ENCODE peak calls at places on chromosomes 5 and 9, in ten cellular contexts. E, F, H, I, L, U, X, S, C and G are unnamed samples.

GRCh38 chr9:22108581-22109370 is 99.7 kb upstream of the CDKN2B start:
- DNase-seq in E (no peak), F (no peak), H (no peak), I (no peak), L (no peak), U (no peak), X (no peak), S (no peak), C (no peak), G (no peak)

GRCh38 chr5:143213231-143213850 is 190.1 kb downstream of the NR3C1 start:
- DNase-seq in E (no peak), F (no peak), H (peak), I (no peak), L (no peak), U (no peak), X (no peak), S (no peak), C (no peak), G (no peak)

GRCh38 chr9:136484153-136485048 is 1.6 kb upstream of the SEC16A start:
- DNase-seq in E (no peak), F (peak), H (no peak), I (no peak), L (no peak), U (peak), X (peak), S (peak), C (no peak), G (no peak)

GRCh38 chr9:68446836-68447235 is 90.4 kb downstream of the PGM5 start:
- DNase-seq in E (peak), F (no peak), H (no peak), I (no peak), L (no peak), U (no peak), X (no peak), S (peak), C (no peak), G (no peak)

GRCh38 chr9:85425153-85425611 is 316.6 kb downstream of the AGTPBP1 start:
- DNase-seq in E (peak), F (no peak), H (peak), I (no peak), L (peak), U (peak), X (no peak), S (peak), C (peak), G (no peak)

GRCh38 chr5:54619732-54620582 is 102.4 kb downstream of the SNX18 start:
- DNase-seq in E (no peak), F (no peak), H (no peak), I (no peak), L (no peak), U (no peak), X (no peak), S (no peak), C (no peak), G (no peak)

GRCh38 chr5:98201006-98201620 is 572.4 kb upstream of the RGMB start:
- DNase-seq in E (no peak), F (no peak), H (no peak), I (no peak), L (no peak), U (no peak), X (no peak), S (no peak), C (no peak), G (no peak)

GRCh38 chr9:117247271-117247670 is 167.6 kb downstream of the ASTN2 start:
- DNase-seq in E (no peak), F (no peak), H (no peak), I (no peak), L (no peak), U (no peak), X (no peak), S (peak), C (peak), G (no peak)

GRCh38 chr5:179304466-179304865 is 40.8 kb downstream of the ADAMTS2 start:
- DNase-seq in E (no peak), F (no peak), H (no peak), I (no peak), L (no peak), U (no peak), X (no peak), S (no peak), C (no peak), G (no peak)

GRCh38 chr9:88046542-88046941 is 72.2 kb upstream of the CDK20 start:
- DNase-seq in E (no peak), F (no peak), H (no peak), I (no peak), L (no peak), U (no peak), X (no peak), S (no peak), C (no peak), G (no peak)

GRCh38 chr5:177432143-177432904 is 5.8 kb downstream of the GRK6 start:
- DNase-seq in E (no peak), F (peak), H (peak), I (no peak), L (no peak), U (no peak), X (no peak), S (no peak), C (no peak), G (no peak)

GRCh38 chr9:113523421-113524141 is 60.1 kb downstream of the RGS3 start:
- DNase-seq in E (peak), F (peak), H (peak), I (no peak), L (no peak), U (no peak), X (peak), S (no peak), C (no peak), G (no peak)

GRCh38 chr9:116112236-116112635 is 41.4 kb upstream of the PAPPA start:
- DNase-seq in E (no peak), F (no peak), H (no peak), I (no peak), L (no peak), U (no peak), X (no peak), S (no peak), C (peak), G (no peak)
- TF ChIP-seq CTCF in E (no peak), F (no peak), H (peak), I (no peak), L (peak), U (no peak), X (peak), S (no peak), C (peak), G (no peak)

GRCh38 chr9:101445353-101446029 is 9.9 kb upstream of the ALDOB start:
- DNase-seq in E (no peak), F (no peak), H (no peak), I (no peak), L (no peak), U (no peak), X (no peak), S (no peak), C (no peak), G (no peak)

GRCh38 chr9:101446732-101447131 is 11.2 kb upstream of the ALDOB start:
- DNase-seq in E (no peak), F (no peak), H (no peak), I (no peak), L (no peak), U (no peak), X (no peak), S (no peak), C (no peak), G (no peak)

GRCh38 chr9:101451498-101451897 is 15.9 kb upstream of the ALDOB start:
- DNase-seq in E (no peak), F (no peak), H (no peak), I (no peak), L (no peak), U (no peak), X (no peak), S (no peak), C (no peak), G (no peak)

GRCh38 chr9:101448680-101449070 is 13.1 kb upstream of the ALDOB start:
- DNase-seq in E (no peak), F (no peak), H (no peak), I (no peak), L (no peak), U (no peak), X (no peak), S (no peak), C (no peak), G (no peak)

GRCh38 chr9:101449071-101449721 is 13.6 kb upstream of the ALDOB start:
- DNase-seq in E (peak), F (peak), H (peak), I (peak), L (peak), U (peak), X (peak), S (peak), C (peak), G (no peak)
- TF ChIP-seq POLR2A in E (no peak), F (no peak), H (no peak), I (no peak), L (no peak), U (no peak), X (peak), S (no peak), C (no peak), G (no peak)

GRCh38 chr9:23825143-23825531 is 903 bp downstream of the ELAVL2 start:
- DNase-seq in E (no peak), F (no peak), H (no peak), I (no peak), L (no peak), U (no peak), X (no peak), S (no peak), C (no peak), G (no peak)

GRCh38 chr9:23825700-23826099 is 340 bp downstream of the ELAVL2 start:
- DNase-seq in E (no peak), F (no peak), H (no peak), I (no peak), L (no peak), U (no peak), X (no peak), S (no peak), C (no peak), G (no peak)

GRCh38 chr9:23824241-23825142 is 1.5 kb downstream of the ELAVL2 start:
- DNase-seq in E (no peak), F (no peak), H (no peak), I (no peak), L (no peak), U (no peak), X (no peak), S (no peak), C (no peak), G (no peak)

GRCh38 chr9:23822331-23823169 is 3.5 kb downstream of the ELAVL2 start:
- DNase-seq in E (no peak), F (no peak), H (no peak), I (no peak), L (no peak), U (no peak), X (no peak), S (no peak), C (no peak), G (no peak)

DNA sequence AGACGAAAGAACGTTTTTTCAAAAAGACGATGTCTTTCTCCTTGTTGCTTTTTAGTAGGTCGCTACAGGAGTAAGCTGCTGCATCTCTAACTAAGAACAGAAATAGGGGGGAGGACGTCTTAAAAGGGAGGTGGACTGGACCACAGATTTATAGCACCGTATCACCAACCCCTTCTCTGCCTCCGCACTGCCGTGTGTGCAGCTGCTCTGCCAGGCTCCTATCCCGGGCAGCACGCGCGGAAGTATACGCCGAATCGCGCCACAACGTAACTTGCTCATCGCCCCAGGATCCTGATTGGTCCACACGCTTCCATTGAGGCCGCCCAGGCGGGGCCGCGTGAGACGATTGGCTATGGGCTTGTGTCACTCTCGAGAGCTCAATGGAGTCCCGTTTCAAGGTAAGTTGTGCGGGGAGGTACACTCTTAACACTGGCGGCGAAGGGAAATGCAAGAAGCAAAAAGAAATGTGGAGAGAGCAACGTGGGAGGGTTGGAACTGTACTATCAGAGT is at the start of gene ELAVL2:
- DNase-seq in E (peak), F (peak), H (peak), I (peak), L (no peak), U (peak), X (peak), S (peak), C (peak), G (peak)
- TF ChIP-seq CTCF in E (no peak), F (no peak), H (no peak), I (no peak), L (no peak), U (no peak), X (no peak), S (no peak), C (no peak), G (no peak)

GRCh38 chr9:128393171-128393761 is 22.1 kb downstream of the URM1 start:
- DNase-seq in E (no peak), F (no peak), H (no peak), I (no peak), L (no peak), U (no peak), X (no peak), S (no peak), C (no peak), G (no peak)

GRCh38 chr9:128396970-128397613 is 23.6 kb upstream of the CERCAM start:
- DNase-seq in E (no peak), F (no peak), H (no peak), I (no peak), L (no peak), U (no peak), X (no peak), S (peak), C (no peak), G (no peak)

GRCh38 chr9:128392302-128393152 is 21.4 kb downstream of the URM1 start:
- DNase-seq in E (no peak), F (no peak), H (no peak), I (no peak), L (no peak), U (no peak), X (no peak), S (no peak), C (no peak), G (no peak)

GRCh38 chr9:128393971-128394370 is 22.8 kb downstream of the URM1 start:
- DNase-seq in E (no peak), F (no peak), H (no peak), I (no peak), L (no peak), U (no peak), X (no peak), S (no peak), C (no peak), G (no peak)

GRCh38 chr9:128394404-128395168 is 23.4 kb downstream of the URM1 start:
- DNase-seq in E (no peak), F (no peak), H (no peak), I (no peak), L (no peak), U (no peak), X (no peak), S (no peak), C (no peak), G (no peak)
- TF ChIP-seq POLR2A in E (no peak), F (no peak), H (no peak), I (no peak), L (no peak), U (no peak), X (no peak), S (no peak), C (no peak), G (no peak)

GRCh38 chr9:1726993-1727759 is 288.0 kb upstream of the SMARCA2 start:
- DNase-seq in E (no peak), F (no peak), H (no peak), I (no peak), L (no peak), U (no peak), X (no peak), S (no peak), C (no peak), G (no peak)
- TF ChIP-seq CTCF in E (no peak), F (no peak), H (peak), I (no peak), L (no peak), U (no peak), X (no peak), S (peak), C (no peak), G (no peak)

GRCh38 chr9:89309608-89310485 is 1.1 kb upstream of the CKS2 start:
- DNase-seq in E (no peak), F (no peak), H (no peak), I (no peak), L (peak), U (no peak), X (no peak), S (peak), C (no peak), G (no peak)
- TF ChIP-seq POLR2A in E (no peak), F (no peak), H (no peak), I (no peak), L (peak), U (no peak), X (no peak), S (no peak), C (no peak), G (no peak)

GRCh38 chr5:135462304-135462703 is 10.2 kb upstream of the TIFAB start:
- DNase-seq in E (peak), F (peak), H (no peak), I (no peak), L (peak), U (peak), X (no peak), S (peak), C (peak), G (no peak)
- TF ChIP-seq CTCF in E (no peak), F (no peak), H (peak), I (peak), L (peak), U (no peak), X (peak), S (peak), C (peak), G (peak)

DNA sequence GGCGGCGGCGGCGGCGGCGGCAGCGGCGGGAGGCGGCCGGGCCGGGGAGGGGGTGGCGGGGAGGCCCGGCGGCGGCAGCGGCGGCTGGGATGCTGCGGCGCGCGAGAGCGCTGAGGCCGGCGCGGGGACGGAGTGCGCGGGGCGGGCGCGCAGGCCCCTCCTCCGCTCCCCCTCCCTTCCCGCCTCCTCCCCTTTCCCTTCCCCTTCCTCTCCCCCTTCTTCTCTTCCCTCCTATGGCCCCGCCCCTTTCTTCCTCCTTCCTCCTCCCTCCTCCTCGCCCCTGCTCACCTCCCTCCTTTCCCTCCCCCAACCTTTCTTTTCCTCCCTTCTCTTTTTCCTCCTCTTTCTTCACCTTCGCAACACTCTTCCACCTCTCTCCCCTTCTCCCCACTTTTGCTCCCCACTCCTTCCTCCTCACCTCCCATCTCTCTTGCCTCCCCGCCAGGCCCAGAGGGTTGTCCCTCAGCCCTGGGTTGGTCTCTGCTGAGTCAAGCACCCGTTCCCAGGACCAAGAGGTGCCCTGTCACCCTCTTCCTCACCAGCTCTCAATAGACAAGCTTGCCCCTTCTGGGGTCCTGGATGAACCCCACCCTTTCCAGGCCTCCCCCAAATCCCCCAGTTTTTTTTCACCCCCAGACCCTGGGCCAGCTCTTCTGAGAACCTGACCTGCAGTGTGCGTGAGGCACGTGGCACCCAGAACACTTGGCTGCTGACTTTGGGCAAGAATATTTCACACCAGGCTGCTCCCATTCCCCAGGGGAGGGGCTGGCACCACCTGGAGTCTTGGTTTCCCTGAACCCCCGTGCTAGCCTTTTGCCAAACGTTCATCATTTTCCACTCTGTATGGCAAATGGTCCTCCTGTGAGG is at the start of gene SEMA4D:
- DNase-seq in E (peak), F (peak), H (peak), I (no peak), L (peak), U (peak), X (peak), S (peak), C (peak), G (no peak)
- TF ChIP-seq POLR2A in E (no peak), F (no peak), H (no peak), I (no peak), L (no peak), U (no peak), X (no peak), S (no peak), C (peak), G (no peak)